ENCODE peak calls at places on chromosomes 11 and 22, in eight cellular contexts. Y is RWPE1; L is NCI-H2029; Q is type B pancreatic cell; I is astrocyte of the spinal cord; B is activated CD8-positive, alpha-beta T cell treated with anti-CD3 and anti-CD28 coated beads, Interleukin-2, amount 10 ng/mL, durations not matched to agents 7 days and 5 days; P is fibroblast of the aortic adventitia; E is OCI-M1. A is an unnamed sample.

GRCh38 chr11:69558519-69558941 is 77.1 kb downstream of the LINC01488 start:
- DNase-seq in Y (no peak), L (no peak), Q (no peak), I (no peak), B (peak; percentile 39), P (no peak), E (no peak), A (no peak)

GRCh38 chr11:37509471-37509870 is 911.4 kb upstream of the RAG2 start:
- DNase-seq in Y (no peak), L (no peak), Q (no peak), I (no peak), B (no peak), P (no peak), E (no peak), A (no peak)

GRCh38 chr22:29780781-29781676 is 13.9 kb downstream of the UQCR10 start:
- DNase-seq in Y (peak; percentile 67), L (no peak), Q (no peak), I (peak; percentile 84), B (no peak), P (peak; percentile 81), E (peak; percentile 89), A (no peak)

GRCh38 chr11:22778642-22779041 is 51.0 kb downstream of the SVIP start:
- DNase-seq in Y (no peak), L (peak; percentile 5), Q (no peak), I (no peak), B (no peak), P (no peak), E (peak; percentile 76), A (no peak)

GRCh38 chr22:39128508-39128907 is 24.0 kb downstream of the CBX7 start:
- DNase-seq in Y (no peak), L (no peak), Q (no peak), I (no peak), B (no peak), P (no peak), E (no peak), A (no peak)

GRCh38 chr22:43136255-43136654 is 6.9 kb downstream of the MCAT start:
- DNase-seq in Y (no peak), L (no peak), Q (no peak), I (peak; percentile 23), B (peak; percentile 55), P (peak; percentile 25), E (peak; percentile 20), A (no peak)

GRCh38 chr11:126776125-126776524 is 224.4 kb downstream of the KIRREL3 start:
- DNase-seq in Y (no peak), L (no peak), Q (no peak), I (no peak), B (no peak), P (no peak), E (no peak), A (no peak)

GRCh38 chr22:49670610-49671330 is 156.9 kb downstream of the BRD1 start:
- DNase-seq in Y (no peak), L (no peak), Q (peak; percentile 62), I (no peak), B (no peak), P (no peak), E (no peak), A (no peak)

GRCh38 chr11:11456896-11457295 is 103.8 kb upstream of the CSNK2A3 start:
- DNase-seq in Y (no peak), L (no peak), Q (no peak), I (no peak), B (no peak), P (no peak), E (no peak), A (no peak)

GRCh38 chr11:70415176-70415575 is 16.8 kb downstream of the CTTN start:
- DNase-seq in Y (no peak), L (no peak), Q (no peak), I (peak; percentile 86), B (no peak), P (peak; percentile 46), E (no peak), A (no peak)

GRCh38 chr22:21100149-21101032 is 54.6 kb downstream of the LRRC74B start:
- DNase-seq in Y (no peak), L (no peak), Q (no peak), I (no peak), B (no peak), P (no peak), E (no peak), A (no peak)

GRCh38 chr22:46614070-46614931 is 5.9 kb upstream of the GRAMD4 start:
- DNase-seq in Y (no peak), L (no peak), Q (no peak), I (no peak), B (peak; percentile 89), P (no peak), E (no peak), A (no peak)

GRCh38 chr11:84398017-84398626 is 1112.0 kb upstream of the CCDC90B start:
- DNase-seq in Y (peak; percentile 4), L (no peak), Q (no peak), I (peak; percentile 24), B (no peak), P (peak; percentile 76), E (peak; percentile 63), A (no peak)

GRCh38 chr11:106424111-106424510 is 346.6 kb downstream of the AASDHPPT start:
- DNase-seq in Y (peak; percentile 71), L (no peak), Q (no peak), I (peak; percentile 71), B (no peak), P (peak; percentile 80), E (no peak), A (peak; percentile 75)

GRCh38 chr11:3865388-3866193 is 10.1 kb downstream of the STIM1 start:
- DNase-seq in Y (peak; percentile 34), L (no peak), Q (no peak), I (peak; percentile 60), B (no peak), P (peak; percentile 85), E (peak; percentile 89), A (peak; percentile 28)

GRCh38 chr11:91239359-91239758 is 985.3 kb upstream of the FAT3 start:
- DNase-seq in Y (no peak), L (no peak), Q (no peak), I (no peak), B (no peak), P (no peak), E (no peak), A (no peak)

GRCh38 chr11:109035261-109035660 is 370.4 kb downstream of the DDX10 start:
- DNase-seq in Y (no peak), L (no peak), Q (no peak), I (no peak), B (no peak), P (no peak), E (no peak), A (no peak)

GRCh38 chr11:77397631-77398030 is 76.3 kb downstream of the PAK1 start:
- DNase-seq in Y (no peak), L (no peak), Q (no peak), I (no peak), B (no peak), P (no peak), E (no peak), A (no peak)

GRCh38 chr11:32538804-32539203 is 44.8 kb upstream of the EIF3M start:
- DNase-seq in Y (no peak), L (no peak), Q (no peak), I (no peak), B (no peak), P (no peak), E (no peak), A (no peak)

GRCh38 chr22:21624120-21624879 is 5.5 kb downstream of the YDJC start:
- DNase-seq in Y (no peak), L (no peak), Q (no peak), I (no peak), B (peak; percentile 50), P (peak; percentile 37), E (peak; percentile 81), A (no peak)

GRCh38 chr11:95152878-95153856 is 63.5 kb downstream of the ENDOD1 start:
- DNase-seq in Y (no peak), L (no peak), Q (no peak), I (no peak), B (peak; percentile 46), P (no peak), E (peak; percentile 94), A (no peak)

GRCh38 chr11:83521647-83522596 is 235.8 kb upstream of the CCDC90B start:
- DNase-seq in Y (peak; percentile 13), L (no peak), Q (no peak), I (no peak), B (no peak), P (peak; percentile 24), E (peak; percentile 69), A (no peak)

GRCh38 chr22:36359172-36359973 is 28.4 kb downstream of the MYH9 start:
- DNase-seq in Y (no peak), L (no peak), Q (no peak), I (no peak), B (no peak), P (no peak), E (peak; percentile 22), A (no peak)

GRCh38 chr11:130001491-130002351 is 914 bp downstream of the PRDM10 start:
- DNase-seq in Y (peak; percentile 24), L (peak; percentile 17), Q (no peak), I (peak; percentile 24), B (peak; percentile 39), P (peak; percentile 41), E (peak; percentile 69), A (no peak)

GRCh38 chr11:84319853-84320252 is 1033.7 kb upstream of the CCDC90B start:
- DNase-seq in Y (no peak), L (no peak), Q (no peak), I (no peak), B (no peak), P (no peak), E (no peak), A (no peak)